ENCODE peak calls at places on chromosomes 4 and X, in ten cellular contexts. W is CD4-positive, alpha-beta T cell; R is H9; K is endothelial cell; I is foreskin fibroblast; C is GM13976; E is left lung; T is tibial artery; N is Peyer's patch; U is astrocyte of the spinal cord. J is an unnamed sample.

GRCh38 chrX:9064694-9065093 is 30.8 kb upstream of the FAM9B start:
- DNase-seq in W (no peak), R (no peak), K (no peak), I (no peak), C (no peak), E (no peak), T (no peak), N (no peak), U (no peak), J (no peak)

GRCh38 chrX:69024931-69025330 is 140.3 kb downstream of the PJA1 start:
- DNase-seq in W (no peak), R (peak; percentile 59), K (no peak), I (peak; percentile 24), C (no peak), E (peak; percentile 60), T (peak; percentile 79), N (peak; percentile 76), U (peak; percentile 41), J (no peak)

GRCh38 chr4:81472249-81473085 is 760 bp upstream of the RASGEF1B start:
- DNase-seq in W (no peak), R (peak; percentile 42), K (peak; percentile 29), I (peak; percentile 60), C (peak; percentile 41), E (no peak), T (peak; percentile 43), N (peak; percentile 80), U (peak; percentile 44), J (peak; percentile 78)

GRCh38 chr4:168380290-168380689 is 61.7 kb upstream of the DDX60 start:
- DNase-seq in W (no peak), R (no peak), K (no peak), I (no peak), C (no peak), E (no peak), T (no peak), N (no peak), U (no peak), J (no peak)

GRCh38 chr4:253936-254756 is 51.1 kb downstream of the ZNF732 start:
- DNase-seq in W (no peak), R (no peak), K (no peak), I (no peak), C (no peak), E (no peak), T (no peak), N (no peak), U (no peak), J (no peak)

GRCh38 chrX:8748855-8749254 is 16.9 kb upstream of the ANOS1 start:
- DNase-seq in W (no peak), R (no peak), K (peak; percentile 10), I (peak; percentile 65), C (peak; percentile 31), E (no peak), T (no peak), N (no peak), U (peak; percentile 42), J (no peak)

GRCh38 chr4:121758896-121759568 is 5.9 kb downstream of the SMIM43 start:
- DNase-seq in W (no peak), R (no peak), K (no peak), I (peak; percentile 58), C (no peak), E (no peak), T (no peak), N (no peak), U (no peak), J (no peak)

GRCh38 chr4:55447826-55448225 is 52.1 kb downstream of the TMEM165 start:
- DNase-seq in W (no peak), R (no peak), K (no peak), I (peak; percentile 31), C (no peak), E (no peak), T (no peak), N (no peak), U (peak; percentile 35), J (no peak)

GRCh38 chr4:79865253-79865652 is 207.8 kb downstream of the ANTXR2 start:
- DNase-seq in W (no peak), R (no peak), K (no peak), I (peak; percentile 69), C (no peak), E (no peak), T (no peak), N (no peak), U (peak; percentile 93), J (no peak)

GRCh38 chr4:122922877-122923511 is 597 bp upstream of the NUDT6 start:
- DNase-seq in W (peak; percentile 84), R (peak; percentile 88), K (peak; percentile 77), I (peak; percentile 94), C (peak; percentile 84), E (peak; percentile 88), T (peak; percentile 82), N (peak; percentile 94), U (peak; percentile 88), J (peak; percentile 55)

GRCh38 chrX:7828594-7828993 is 14.4 kb upstream of the VCX start:
- DNase-seq in W (no peak), R (no peak), K (no peak), I (peak; percentile 5), C (peak; percentile 3), E (no peak), T (no peak), N (no peak), U (no peak), J (no peak)

GRCh38 chr4:14812101-14812500 is 190.2 kb upstream of the CPEB2 start:
- DNase-seq in W (no peak), R (no peak), K (no peak), I (no peak), C (no peak), E (no peak), T (no peak), N (no peak), U (no peak), J (no peak)

GRCh38 chrX:131746491-131746968 is 202.7 kb downstream of the OR13H1 start:
- DNase-seq in W (no peak), R (peak; percentile 50), K (no peak), I (peak; percentile 2), C (peak; percentile 17), E (peak; percentile 77), T (no peak), N (peak; percentile 93), U (peak; percentile 88), J (no peak)

GRCh38 chr4:170386974-170387373 is 297.2 kb upstream of the AADAT start:
- DNase-seq in W (no peak), R (no peak), K (no peak), I (peak; percentile 67), C (no peak), E (no peak), T (no peak), N (no peak), U (peak; percentile 17), J (no peak)

GRCh38 chr4:20297800-20298199 is 46.1 kb downstream of the SLIT2 start:
- DNase-seq in W (no peak), R (no peak), K (no peak), I (no peak), C (no peak), E (no peak), T (no peak), N (no peak), U (no peak), J (no peak)

GRCh38 chr4:20301161-20301560 is 49.5 kb downstream of the SLIT2 start:
- DNase-seq in W (no peak), R (no peak), K (no peak), I (no peak), C (no peak), E (no peak), T (no peak), N (no peak), U (no peak), J (no peak)

GRCh38 chr4:20297246-20297645 is 45.5 kb downstream of the SLIT2 start:
- DNase-seq in W (no peak), R (no peak), K (no peak), I (no peak), C (no peak), E (no peak), T (no peak), N (no peak), U (no peak), J (no peak)

GRCh38 chr4:20298986-20299385 is 47.3 kb downstream of the SLIT2 start:
- DNase-seq in W (no peak), R (no peak), K (no peak), I (peak; percentile 61), C (no peak), E (no peak), T (no peak), N (no peak), U (no peak), J (no peak)

DNA sequence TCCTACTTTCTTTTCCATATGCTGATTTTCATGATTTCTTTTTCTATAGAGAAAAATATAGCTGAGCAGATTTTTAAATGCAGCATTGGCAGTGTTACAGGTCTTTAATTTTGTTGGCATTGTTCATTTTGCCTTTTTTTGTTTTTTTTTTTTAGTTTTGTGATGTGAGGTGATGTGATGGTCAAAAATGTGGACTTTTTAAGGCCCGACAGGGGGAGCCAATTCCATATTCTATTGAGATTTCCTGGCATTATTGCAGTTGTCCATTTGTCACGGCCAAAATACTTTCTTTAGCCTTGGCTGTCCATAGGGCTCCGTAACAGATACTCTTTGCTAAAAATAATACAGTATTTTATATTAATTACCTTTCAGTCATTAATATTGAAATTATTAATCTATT is 47.8 kb downstream of the SLIT2 start:
- DNase-seq in W (no peak), R (no peak), K (peak; percentile 11), I (peak; percentile 51), C (no peak), E (no peak), T (no peak), N (no peak), U (peak; percentile 52), J (no peak)
- TF ChIP-seq CTCF in W (no peak), R (peak; percentile 66), K (peak; percentile 68), I (peak; percentile 22), C (no peak), E (no peak), T (peak; percentile 23), N (no peak), U (peak; percentile 57), J (no peak)

GRCh38 chr4:183288955-183289354 is 31.1 kb downstream of the CLDN22 start:
- DNase-seq in W (no peak), R (no peak), K (no peak), I (no peak), C (no peak), E (no peak), T (no peak), N (no peak), U (no peak), J (no peak)
- TF ChIP-seq CTCF in W (no peak), R (no peak), K (no peak), I (no peak), C (no peak), E (no peak), T (no peak), N (no peak), U (no peak), J (no peak)

GRCh38 chr4:151644625-151645024 is 116.2 kb downstream of the GATB start:
- DNase-seq in W (no peak), R (peak; percentile 75), K (peak; percentile 71), I (no peak), C (no peak), E (no peak), T (no peak), N (no peak), U (no peak), J (no peak)
- TF ChIP-seq CTCF in W (no peak), R (peak; percentile 76), K (peak; percentile 50), I (peak; percentile 28), C (peak; percentile 21), E (no peak), T (no peak), N (no peak), U (peak; percentile 56), J (peak; percentile 34)

DNA sequence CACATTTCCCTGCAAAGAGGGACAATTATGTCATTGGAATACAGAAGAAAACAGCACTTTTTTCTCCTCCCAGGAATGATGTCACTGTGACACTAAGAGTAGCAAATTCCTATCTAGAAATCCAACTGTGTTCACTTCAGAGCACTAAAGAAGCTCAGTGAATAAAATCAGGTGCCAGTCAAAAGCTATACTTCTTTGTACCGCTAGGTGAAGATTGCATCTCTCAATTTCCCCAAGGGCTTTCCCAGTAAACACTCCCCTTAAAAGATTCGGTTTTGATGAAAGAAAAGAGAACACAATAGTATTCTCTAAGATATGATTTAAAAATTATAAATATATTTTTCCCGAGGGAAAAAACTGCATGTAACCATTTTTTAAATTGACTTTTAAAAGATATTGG is 104.7 kb upstream of the MID1 start:
- DNase-seq in W (no peak), R (no peak), K (no peak), I (no peak), C (peak; percentile 30), E (no peak), T (no peak), N (no peak), U (no peak), J (no peak)
- TF ChIP-seq CTCF in W (no peak), R (peak; percentile 55), K (peak; percentile 53), I (no peak), C (no peak), E (no peak), T (no peak), N (peak; percentile 16), U (peak; percentile 26), J (peak; percentile 31)

J was measured in CD14-positive monocyte.